ENCODE peak calls at places on chromosome 18, in eight cellular contexts. J, U, L, G, E, H, R and C are unnamed samples.

GRCh38 chr18:59612461-59612860 is 84.8 kb downstream of the CCBE1 start:
- DNase-seq in H (no peak), L (no peak), G (no peak), R (no peak), E (no peak), U (no peak), J (no peak), C (no peak)

GRCh38 chr18:76756491-76757288 is 65.7 kb upstream of the ZNF236 start:
- DNase-seq in J (no peak), L (no peak), U (no peak), R (no peak), G (no peak), H (no peak), E (no peak), C (no peak)

GRCh38 chr18:78238404-78239089 is 741.1 kb upstream of the SALL3 start:
- DNase-seq in L (no peak), J (no peak), R (no peak), E (no peak), G (no peak), H (no peak), U (no peak), C (no peak)

GRCh38 chr18:48751727-48752468 is 198.9 kb downstream of the SMAD7 start:
- DNase-seq in R (no peak), E (peak; percentile 13), J (no peak), U (no peak), L (no peak), H (no peak), G (no peak), C (no peak)

GRCh38 chr18:995641-996040 is 91.0 kb downstream of the ADCYAP1 start:
- DNase-seq in G (peak; percentile 11), L (no peak), E (no peak), H (peak; percentile 34), U (no peak), J (no peak), R (no peak), C (no peak)

GRCh38 chr18:9808530-9809241 is 77.1 kb upstream of the TXNDC2 start:
- DNase-seq in J (no peak), L (no peak), E (no peak), U (no peak), R (peak; percentile 39), G (no peak), H (no peak), C (no peak)

GRCh38 chr18:41466436-41467160 is 488.4 kb upstream of the PIK3C3 start:
- DNase-seq in E (no peak), L (no peak), J (no peak), H (no peak), G (no peak), R (no peak), U (no peak), C (no peak)

GRCh38 chr18:10530852-10531251 is 5.0 kb downstream of the NAPG start:
- DNase-seq in L (no peak), E (no peak), U (no peak), R (no peak), H (no peak), G (no peak), J (no peak), C (no peak)

GRCh38 chr18:11733031-11733430 is 44.0 kb downstream of the GNAL start:
- DNase-seq in G (peak; percentile 60), H (no peak), L (peak; percentile 54), E (peak; percentile 57), R (peak; percentile 58), U (peak; percentile 67), J (peak; percentile 82), C (peak; percentile 74)

GRCh38 chr18:395481-396250 is 104.8 kb downstream of the COLEC12 start:
- DNase-seq in H (no peak), L (no peak), U (no peak), G (peak; percentile 77), J (no peak), R (no peak), E (no peak), C (no peak)

GRCh38 chr18:42813570-42813969 is 301.9 kb downstream of the RIT2 start:
- DNase-seq in E (no peak), J (no peak), G (no peak), R (no peak), U (no peak), H (no peak), L (no peak), C (no peak)

GRCh38 chr18:37392648-37393047 is 172.9 kb downstream of the CELF4 start:
- DNase-seq in G (no peak), E (no peak), H (no peak), R (no peak), J (no peak), U (peak; percentile 20), L (no peak), C (no peak)

GRCh38 chr18:54233228-54233625 is 8.8 kb upstream of the MBD2 start:
- DNase-seq in G (no peak), E (no peak), R (no peak), L (no peak), H (no peak), J (no peak), U (no peak), C (no peak)

GRCh38 chr18:47087676-47088075 is 52.3 kb upstream of the ELOA2 start:
- DNase-seq in J (no peak), G (no peak), E (no peak), U (no peak), L (no peak), H (no peak), R (peak; percentile 20), C (no peak)

GRCh38 chr18:22630980-22631379 is 213.3 kb upstream of the CTAGE1 start:
- DNase-seq in J (no peak), U (no peak), L (no peak), G (no peak), H (no peak), E (no peak), R (no peak), C (no peak)

GRCh38 chr18:32389868-32390267 is 80.8 kb downstream of the GAREM1 start:
- DNase-seq in G (no peak), R (no peak), E (peak; percentile 96), U (no peak), L (no peak), H (no peak), J (no peak), C (no peak)

GRCh38 chr18:5993938-5994337 is 98.6 kb upstream of the TMEM200C start:
- DNase-seq in J (no peak), L (no peak), U (no peak), H (no peak), G (no peak), R (no peak), E (no peak), C (no peak)